ENCODE peak calls at places on chromosomes 12 and 14, in five cellular contexts. One of them, this sample, is unnamed. For H3K36me3 and H3K27me3, the result is how much of the 10 kb centered on the place peaks cover.

GRCh38 chr12:101468948-101469347 is 6.2 kb upstream of the SPIC start:
- DNase-seq in Caco-2: no peak
- DNase-seq in WERI-Rb-1: no peak
- DNase-seq in BJ: no peak
- DNase-seq in Karpas-422: no peak
- DNase-seq in this sample: no peak

GRCh38 chr12:19409376-19409775 is 29.9 kb upstream of the AEBP2 start:
- DNase-seq in Karpas-422: no peak
- DNase-seq in WERI-Rb-1: no peak
- DNase-seq in BJ: no peak
- DNase-seq in Caco-2: no peak
- DNase-seq in this sample: no peak

GRCh38 chr12:64749466-64750202 is 9.6 kb downstream of the GNS start:
- DNase-seq in Karpas-422: no peak
- DNase-seq in WERI-Rb-1: no peak
- DNase-seq in Caco-2: no peak
- DNase-seq in BJ: no peak
- DNase-seq in this sample: no peak

GRCh38 chr12:113214938-113215400 is 6.3 kb upstream of the TPCN1 start:
- DNase-seq in WERI-Rb-1: no peak
- DNase-seq in Caco-2: peak
- DNase-seq in BJ: peak
- DNase-seq in Karpas-422: peak
- DNase-seq in this sample: no peak

GRCh38 chr14:41498959-41499358 is 107.7 kb upstream of the LRFN5 start:
- DNase-seq in WERI-Rb-1: no peak
- DNase-seq in Karpas-422: no peak
- DNase-seq in BJ: no peak
- DNase-seq in Caco-2: no peak
- DNase-seq in this sample: no peak

GRCh38 chr12:20646239-20646827 is 48.8 kb upstream of the SLCO1C1 start:
- DNase-seq in Caco-2: no peak
- DNase-seq in Karpas-422: peak
- DNase-seq in WERI-Rb-1: no peak
- DNase-seq in BJ: no peak
- DNase-seq in this sample: no peak

GRCh38 chr14:66804141-66804540 is 296.2 kb downstream of the GPHN start:
- DNase-seq in Caco-2: no peak
- DNase-seq in WERI-Rb-1: no peak
- DNase-seq in BJ: no peak
- DNase-seq in Karpas-422: no peak
- DNase-seq in this sample: no peak

GRCh38 chr12:12715459-12716150 is 1.6 kb upstream of the CDKN1B start:
- DNase-seq in WERI-Rb-1: peak
- DNase-seq in Caco-2: no peak
- DNase-seq in Karpas-422: peak
- DNase-seq in BJ: no peak
- DNase-seq in this sample: no peak

GRCh38 chr14:102971314-102971713 is 48.9 kb downstream of the AMN start:
- DNase-seq in Caco-2: no peak
- DNase-seq in Karpas-422: no peak
- DNase-seq in WERI-Rb-1: no peak
- DNase-seq in BJ: no peak
- DNase-seq in this sample: no peak

GRCh38 chr12:130920711-130921381 is 32.9 kb upstream of the ADGRD1 start:
- DNase-seq in BJ: peak
- DNase-seq in Karpas-422: no peak
- DNase-seq in Caco-2: no peak
- DNase-seq in WERI-Rb-1: no peak
- DNase-seq in this sample: no peak

GRCh38 chr14:24137529-24138395 is 1.8 kb downstream of the PSME1 start:
- DNase-seq in WERI-Rb-1: no peak
- DNase-seq in BJ: no peak
- DNase-seq in Caco-2: no peak
- DNase-seq in Karpas-422: peak
- DNase-seq in this sample: no peak

GRCh38 chr12:910416-910815 is 39.1 kb downstream of the RAD52 start:
- DNase-seq in BJ: no peak
- DNase-seq in WERI-Rb-1: no peak
- DNase-seq in Caco-2: no peak
- DNase-seq in Karpas-422: no peak
- DNase-seq in this sample: no peak

GRCh38 chr14:21346532-21347135 is 37.2 kb downstream of the SUPT16H start:
- DNase-seq in WERI-Rb-1: no peak
- DNase-seq in BJ: peak
- DNase-seq in Karpas-422: no peak
- DNase-seq in Caco-2: no peak
- DNase-seq in this sample: no peak

GRCh38 chr14:41146391-41146790 is 460.3 kb upstream of the LRFN5 start:
- DNase-seq in Caco-2: no peak
- DNase-seq in WERI-Rb-1: no peak
- DNase-seq in BJ: no peak
- DNase-seq in Karpas-422: no peak
- DNase-seq in this sample: peak

GRCh38 chr12:115227137-115227615 is 543.2 kb upstream of the TBX3 start:
- DNase-seq in WERI-Rb-1: no peak
- DNase-seq in Caco-2: peak
- DNase-seq in BJ: peak
- DNase-seq in Karpas-422: no peak
- DNase-seq in this sample: no peak

GRCh38 chr12:50765325-50765911 is 1.5 kb downstream of the ATF1 start:
- DNase-seq in WERI-Rb-1: peak
- DNase-seq in Karpas-422: peak
- DNase-seq in BJ: peak
- DNase-seq in Caco-2: no peak
- DNase-seq in this sample: peak

GRCh38 chr12:24605466-24605865 is 343.4 kb downstream of the BCAT1 start:
- DNase-seq in BJ: no peak
- DNase-seq in Karpas-422: no peak
- DNase-seq in WERI-Rb-1: no peak
- DNase-seq in Caco-2: no peak
- DNase-seq in this sample: no peak

GRCh38 chr14:74577247-74577947 is 34.6 kb downstream of the LTBP2 start:
- DNase-seq in BJ: no peak
- DNase-seq in Caco-2: no peak
- DNase-seq in Karpas-422: no peak
- DNase-seq in WERI-Rb-1: peak
- DNase-seq in this sample: no peak

GRCh38 chr12:44972746-44973421 is 78.0 kb downstream of the DBX2 start:
- DNase-seq in WERI-Rb-1: peak
- DNase-seq in BJ: no peak
- DNase-seq in Caco-2: peak
- DNase-seq in Karpas-422: peak
- DNase-seq in this sample: peak

GRCh38 chr14:35402323-35403084 is 2.0 kb downstream of the NFKBIA start:
- DNase-seq in Caco-2: no peak
- DNase-seq in BJ: no peak
- DNase-seq in Karpas-422: no peak
- DNase-seq in WERI-Rb-1: no peak
- DNase-seq in this sample: no peak

GRCh38 chr14:21428930-21429329 is 27.0 kb downstream of the CHD8 start:
- DNase-seq in BJ: no peak
- DNase-seq in Caco-2: no peak
- DNase-seq in WERI-Rb-1: no peak
- DNase-seq in Karpas-422: no peak
- DNase-seq in this sample: no peak

GRCh38 chr14:66403183-66403582 is 83.0 kb upstream of the CCDC196 start:
- DNase-seq in Caco-2: no peak
- DNase-seq in Karpas-422: peak
- DNase-seq in BJ: no peak
- DNase-seq in WERI-Rb-1: peak
- DNase-seq in this sample: no peak

GRCh38 chr12:105107176-105107496 is 395 bp upstream of the WASHC4 start:
- DNase-seq in WERI-Rb-1: no peak
- DNase-seq in BJ: no peak
- DNase-seq in Karpas-422: no peak
- DNase-seq in Caco-2: no peak
- DNase-seq in this sample: no peak

GRCh38 chr12:105109465-105110212 is 2.1 kb downstream of the WASHC4 start:
- DNase-seq in WERI-Rb-1: no peak
- DNase-seq in Karpas-422: peak
- DNase-seq in Caco-2: no peak
- DNase-seq in BJ: no peak
- DNase-seq in this sample: no peak

GRCh38 chr12:105113094-105113493 is 5.6 kb downstream of the WASHC4 start:
- DNase-seq in BJ: no peak
- DNase-seq in Karpas-422: no peak
- DNase-seq in Caco-2: no peak
- DNase-seq in WERI-Rb-1: no peak
- DNase-seq in this sample: no peak

GRCh38 chr12:105107497-105108371 is at the start of gene WASHC4:
- DNase-seq in Caco-2: peak
- DNase-seq in BJ: no peak
- DNase-seq in WERI-Rb-1: peak
- DNase-seq in Karpas-422: peak
- DNase-seq in this sample: peak

DNA sequence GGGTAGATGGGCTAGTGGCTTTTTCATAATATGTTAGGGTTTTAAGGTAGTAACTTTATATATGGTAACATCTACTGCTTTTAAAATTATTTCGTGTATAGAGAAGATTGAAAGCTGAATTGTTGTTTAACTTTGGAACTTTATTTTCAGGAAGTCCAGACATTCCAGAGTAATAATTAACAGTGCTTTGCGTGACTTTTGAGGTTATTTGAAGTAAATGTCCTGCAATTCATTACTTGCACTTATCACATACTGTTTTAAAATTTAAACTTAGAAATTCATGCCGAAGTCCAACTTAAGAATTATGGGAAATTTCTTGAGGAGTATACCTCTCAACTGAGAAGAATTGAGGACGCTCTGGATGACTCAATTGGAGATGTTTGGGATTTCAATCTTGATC is 3.3 kb downstream of the WASHC4 start:
- DNase-seq in Karpas-422: no peak
- DNase-seq in Caco-2: no peak
- DNase-seq in BJ: no peak
- DNase-seq in WERI-Rb-1: no peak
- DNase-seq in this sample: no peak
- H3K4me3 ChIP-seq in Karpas-422: no peak
- H3K4me3 ChIP-seq in Caco-2: no peak
- H3K4me3 ChIP-seq in BJ: peak
- H3K4me3 ChIP-seq in WERI-Rb-1: no peak
- H3K4me3 ChIP-seq in this sample: no peak

DNA sequence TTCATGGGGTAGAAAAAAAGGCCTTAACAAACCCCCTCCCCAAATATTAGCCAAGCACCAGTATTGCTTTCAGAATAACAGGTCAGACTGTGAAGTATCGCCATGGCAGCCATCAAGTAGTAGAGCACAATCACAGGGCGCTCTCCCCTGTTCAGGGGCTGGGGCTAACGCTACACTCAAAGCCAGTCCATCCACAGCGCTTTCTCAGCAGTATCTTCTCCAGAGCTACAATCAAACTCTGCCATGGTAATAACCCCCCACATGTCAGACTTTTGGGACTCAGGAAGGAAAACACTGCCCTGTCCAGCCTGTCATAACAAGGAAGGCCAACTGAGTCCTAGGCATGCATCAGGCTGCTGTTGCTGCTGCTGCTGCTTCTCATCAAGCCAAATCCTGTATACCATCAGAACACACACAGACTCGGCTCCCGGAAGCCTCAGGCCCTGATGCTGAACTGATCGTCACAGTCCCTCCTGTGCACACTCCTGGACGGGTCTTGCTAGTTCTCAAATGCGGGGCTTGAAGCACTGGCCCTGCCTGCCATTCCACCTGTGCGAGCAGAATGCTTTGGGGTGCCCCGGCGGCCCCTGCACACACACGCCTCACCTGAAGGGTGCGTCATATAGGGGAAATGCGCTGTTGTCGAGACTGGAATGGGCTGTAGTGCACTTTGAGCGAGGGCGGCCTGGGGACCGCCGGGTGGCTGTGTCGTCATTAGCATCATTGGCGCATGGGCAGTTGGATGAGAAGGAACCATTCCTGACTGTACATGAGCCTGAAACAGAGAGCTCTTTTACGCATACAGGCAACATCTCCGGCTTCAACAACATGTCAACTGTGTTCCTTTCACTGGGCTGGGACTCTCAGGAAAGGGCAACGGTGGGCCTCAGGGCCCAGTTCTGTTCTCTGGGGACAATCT is 47.6 kb downstream of the SH2B3 start:
- DNase-seq in WERI-Rb-1: no peak
- DNase-seq in Karpas-422: no peak
- DNase-seq in Caco-2: no peak
- DNase-seq in BJ: no peak
- DNase-seq in this sample: peak
- H3K36me3 ChIP-seq in WERI-Rb-1: half or more
- H3K36me3 ChIP-seq in Karpas-422: under half
- H3K36me3 ChIP-seq in Caco-2: under half
- H3K36me3 ChIP-seq in BJ: under half
- H3K36me3 ChIP-seq in this sample: under half

DNA sequence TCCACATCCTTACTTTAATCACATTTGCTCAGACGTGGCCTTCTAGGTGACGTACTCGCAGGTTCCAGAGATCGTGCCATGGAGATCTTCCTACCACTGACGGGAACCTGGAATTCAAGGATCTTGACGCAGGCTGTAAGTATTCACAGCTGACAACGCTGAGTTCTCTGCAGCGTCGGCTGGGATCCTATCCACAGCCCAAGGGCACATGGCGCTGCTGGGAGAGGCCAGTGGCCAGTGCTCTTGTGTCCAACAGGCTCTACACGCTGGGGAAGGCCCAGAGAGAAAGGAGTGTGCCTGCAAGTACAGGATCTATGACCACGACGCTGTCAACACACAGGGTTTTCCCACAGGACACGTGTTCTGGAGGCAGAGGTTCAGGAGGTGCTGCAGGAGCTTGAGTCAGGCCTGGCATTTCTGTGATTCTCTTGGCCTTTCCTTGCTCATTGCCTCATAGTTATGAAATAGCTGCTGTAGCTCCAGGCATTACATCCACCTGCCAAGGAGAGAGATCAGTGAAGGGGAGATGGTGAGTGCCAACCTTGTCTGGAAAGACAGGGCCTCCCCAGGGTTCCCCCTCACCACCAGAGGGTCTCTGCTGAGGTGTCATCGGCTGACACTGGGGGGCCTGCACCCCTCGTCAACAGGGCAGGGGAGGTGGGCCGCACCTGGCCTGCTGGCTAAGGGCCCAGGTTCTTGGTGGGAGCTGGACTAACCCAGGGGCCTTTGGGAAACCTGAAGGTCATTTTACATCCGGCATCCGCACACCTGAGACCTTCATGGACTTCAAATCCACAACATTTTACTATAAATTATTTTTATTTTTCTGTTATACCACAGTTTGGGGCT is 21.3 kb downstream of the LRCOL1 start:
- DNase-seq in BJ: no peak
- DNase-seq in WERI-Rb-1: no peak
- DNase-seq in Karpas-422: no peak
- DNase-seq in Caco-2: no peak
- DNase-seq in this sample: no peak
- H3K27me3 ChIP-seq in BJ: under half
- H3K27me3 ChIP-seq in WERI-Rb-1: under half
- H3K27me3 ChIP-seq in Karpas-422: under half
- H3K27me3 ChIP-seq in Caco-2: under half
- H3K27me3 ChIP-seq in this sample: half or more

GRCh38 chr12:53695148-53696138 is 19.6 kb upstream of the ATP5MC2 start:
- DNase-seq in Caco-2: peak
- DNase-seq in Karpas-422: no peak
- DNase-seq in WERI-Rb-1: peak
- DNase-seq in BJ: no peak
- DNase-seq in this sample: peak
- H3K4me3 ChIP-seq in Caco-2: peak
- H3K4me3 ChIP-seq in Karpas-422: no peak
- H3K4me3 ChIP-seq in WERI-Rb-1: peak
- H3K4me3 ChIP-seq in BJ: peak
- H3K4me3 ChIP-seq in this sample: peak